ENCODE peak calls at places on chromosomes 2 and 18, in seven cellular contexts. One of them, this sample, is unnamed.
A peak's percentile ranks its signal among the peaks of the same experiment; 100 is the strongest.

GRCh38 chr2:114400890-114401289 is 41.6 kb upstream of the DPP10 start:
- DNase-seq in SK-N-SH: no peak
- DNase-seq in IMR-90: no peak
- DNase-seq in K562: no peak
- DNase-seq in H1: no peak
- DNase-seq in HepG2: no peak
- DNase-seq in A549: no peak
- DNase-seq in this sample: no peak

GRCh38 chr18:37578182-37578678 is 12.6 kb upstream of the CELF4 start:
- DNase-seq in IMR-90: no peak
- DNase-seq in SK-N-SH: no peak
- DNase-seq in K562: no peak
- DNase-seq in A549: no peak
- DNase-seq in HepG2: no peak
- DNase-seq in H1: no peak
- DNase-seq in this sample: no peak

GRCh38 chr18:23740105-23740830 is 51.0 kb downstream of the LAMA3 start:
- DNase-seq in HepG2: no peak
- DNase-seq in K562: no peak
- DNase-seq in A549: no peak
- DNase-seq in IMR-90: no peak
- DNase-seq in SK-N-SH: no peak
- DNase-seq in H1: no peak
- DNase-seq in this sample: no peak

GRCh38 chr2:111946294-111947114 is 48.1 kb downstream of the MERTK start:
- DNase-seq in A549: peak; percentile 22
- DNase-seq in H1: no peak
- DNase-seq in HepG2: peak; percentile 70
- DNase-seq in SK-N-SH: no peak
- DNase-seq in K562: no peak
- DNase-seq in IMR-90: peak; percentile 97
- DNase-seq in this sample: no peak

GRCh38 chr18:40006553-40007073 is 1948.4 kb upstream of the PIK3C3 start:
- DNase-seq in A549: no peak
- DNase-seq in H1: no peak
- DNase-seq in IMR-90: no peak
- DNase-seq in K562: no peak
- DNase-seq in SK-N-SH: no peak
- DNase-seq in HepG2: no peak
- DNase-seq in this sample: no peak

GRCh38 chr2:211035548-211036185 is 479.3 kb downstream of the CPS1 start:
- DNase-seq in A549: no peak
- DNase-seq in K562: no peak
- DNase-seq in HepG2: peak; percentile 47
- DNase-seq in SK-N-SH: no peak
- DNase-seq in IMR-90: peak; percentile 4
- DNase-seq in H1: no peak
- DNase-seq in this sample: no peak

GRCh38 chr2:188787661-188788044 is 186.5 kb upstream of the COL3A1 start:
- DNase-seq in A549: no peak
- DNase-seq in IMR-90: no peak
- DNase-seq in SK-N-SH: no peak
- DNase-seq in H1: no peak
- DNase-seq in K562: no peak
- DNase-seq in HepG2: no peak
- DNase-seq in this sample: no peak

GRCh38 chr2:218892693-218893348 is 12.2 kb downstream of the WNT10A start:
- DNase-seq in A549: peak; percentile 63
- DNase-seq in SK-N-SH: peak; percentile 92
- DNase-seq in H1: peak; percentile 82
- DNase-seq in IMR-90: peak; percentile 45
- DNase-seq in K562: peak; percentile 51
- DNase-seq in HepG2: peak; percentile 32
- DNase-seq in this sample: peak; percentile 80

GRCh38 chr2:76584474-76584873 is 873.8 kb upstream of the GCFC2 start:
- DNase-seq in A549: no peak
- DNase-seq in SK-N-SH: no peak
- DNase-seq in H1: no peak
- DNase-seq in HepG2: no peak
- DNase-seq in K562: no peak
- DNase-seq in IMR-90: no peak
- DNase-seq in this sample: no peak

GRCh38 chr2:78486565-78486964 is 538.9 kb upstream of the REG3G start:
- DNase-seq in A549: no peak
- DNase-seq in K562: no peak
- DNase-seq in H1: no peak
- DNase-seq in IMR-90: no peak
- DNase-seq in HepG2: no peak
- DNase-seq in SK-N-SH: no peak
- DNase-seq in this sample: no peak

GRCh38 chr2:11851881-11852280 is 105.4 kb downstream of the LPIN1 start:
- DNase-seq in HepG2: no peak
- DNase-seq in A549: no peak
- DNase-seq in K562: no peak
- DNase-seq in IMR-90: no peak
- DNase-seq in SK-N-SH: no peak
- DNase-seq in H1: no peak
- DNase-seq in this sample: no peak

GRCh38 chr18:44904768-44905167 is 224.1 kb downstream of the SETBP1 start:
- DNase-seq in A549: no peak
- DNase-seq in K562: no peak
- DNase-seq in HepG2: no peak
- DNase-seq in IMR-90: no peak
- DNase-seq in SK-N-SH: no peak
- DNase-seq in H1: no peak
- DNase-seq in this sample: no peak

GRCh38 chr2:124001681-124002080 is 23.4 kb upstream of the CNTNAP5 start:
- DNase-seq in IMR-90: no peak
- DNase-seq in H1: no peak
- DNase-seq in SK-N-SH: no peak
- DNase-seq in A549: no peak
- DNase-seq in K562: no peak
- DNase-seq in HepG2: no peak
- DNase-seq in this sample: no peak
- TF ChIP-seq RFX5 in IMR-90: no peak
- TF ChIP-seq RFX5 in H1: no peak
- TF ChIP-seq RFX5 in SK-N-SH: no peak
- TF ChIP-seq RFX5 in A549: no peak
- TF ChIP-seq RFX5 in K562: no peak
- TF ChIP-seq RFX5 in HepG2: no peak
- TF ChIP-seq RFX5 in this sample: no peak

GRCh38 chr2:144431384-144431783 is 88.5 kb downstream of the ZEB2 start:
- DNase-seq in IMR-90: no peak
- DNase-seq in SK-N-SH: no peak
- DNase-seq in K562: no peak
- DNase-seq in H1: no peak
- DNase-seq in A549: no peak
- DNase-seq in HepG2: no peak
- DNase-seq in this sample: no peak
- TF ChIP-seq RFX5 in IMR-90: no peak
- TF ChIP-seq RFX5 in SK-N-SH: no peak
- TF ChIP-seq RFX5 in K562: no peak
- TF ChIP-seq RFX5 in H1: no peak
- TF ChIP-seq RFX5 in A549: no peak
- TF ChIP-seq RFX5 in HepG2: no peak
- TF ChIP-seq RFX5 in this sample: no peak

DNA sequence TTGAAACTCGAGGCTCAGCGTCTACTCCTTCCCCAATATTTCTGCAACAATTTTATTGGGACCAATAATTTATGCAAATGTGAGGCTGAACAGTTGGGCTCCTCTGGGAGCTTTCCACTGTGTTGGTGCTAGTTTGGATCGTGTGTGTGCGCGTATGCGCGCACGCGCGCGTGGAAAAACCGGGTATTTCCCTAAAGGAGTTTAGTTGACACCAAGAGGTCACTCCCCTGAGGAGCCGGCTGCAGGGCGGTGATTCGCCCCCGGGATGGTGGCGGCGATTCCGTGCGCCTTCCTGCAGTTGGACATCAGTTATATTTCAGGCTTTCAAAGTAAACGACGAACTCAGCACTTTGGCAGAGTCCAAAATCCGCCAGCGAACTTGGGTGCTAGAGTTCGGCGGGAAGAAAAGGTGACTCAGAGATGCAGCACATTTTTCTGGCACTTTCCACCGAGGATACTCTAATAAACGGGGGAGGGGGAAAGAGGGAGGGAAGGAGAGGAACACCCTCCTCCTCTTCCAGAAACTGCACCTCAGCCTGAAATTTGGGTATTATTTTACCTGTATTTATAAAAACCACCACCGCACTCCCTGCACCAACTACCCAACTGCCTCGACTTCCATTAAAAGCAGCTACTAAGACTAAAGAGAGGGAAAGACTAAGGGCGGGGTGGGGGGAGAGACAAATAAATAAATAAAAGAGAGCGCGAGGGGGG is 186.6 kb upstream of the FANCL start:
- DNase-seq in IMR-90: peak; percentile 15
- DNase-seq in SK-N-SH: peak; percentile 51
- DNase-seq in A549: no peak
- DNase-seq in HepG2: peak; percentile 12
- DNase-seq in H1: peak; percentile 71
- DNase-seq in K562: peak; percentile 10
- DNase-seq in this sample: no peak
- TF ChIP-seq RFX5 in IMR-90: no peak
- TF ChIP-seq RFX5 in SK-N-SH: no peak
- TF ChIP-seq RFX5 in A549: no peak
- TF ChIP-seq RFX5 in HepG2: no peak
- TF ChIP-seq RFX5 in H1: no peak
- TF ChIP-seq RFX5 in K562: no peak
- TF ChIP-seq RFX5 in this sample: no peak

GRCh38 chr18:25594351-25594750 is 242.4 kb upstream of the ZNF521 start:
- DNase-seq in HepG2: no peak
- DNase-seq in IMR-90: peak; percentile 16
- DNase-seq in SK-N-SH: peak; percentile 16
- DNase-seq in H1: no peak
- DNase-seq in K562: no peak
- DNase-seq in A549: no peak
- DNase-seq in this sample: no peak
- TF ChIP-seq RFX5 in HepG2: no peak
- TF ChIP-seq RFX5 in IMR-90: no peak
- TF ChIP-seq RFX5 in SK-N-SH: no peak
- TF ChIP-seq RFX5 in H1: no peak
- TF ChIP-seq RFX5 in K562: no peak
- TF ChIP-seq RFX5 in A549: no peak
- TF ChIP-seq RFX5 in this sample: no peak

GRCh38 chr18:56309104-56309503 is 329.3 kb downstream of the TXNL1 start:
- DNase-seq in H1: no peak
- DNase-seq in HepG2: no peak
- DNase-seq in SK-N-SH: no peak
- DNase-seq in IMR-90: peak; percentile 35
- DNase-seq in K562: no peak
- DNase-seq in A549: no peak
- DNase-seq in this sample: no peak
- TF ChIP-seq RFX5 in H1: no peak
- TF ChIP-seq RFX5 in HepG2: no peak
- TF ChIP-seq RFX5 in SK-N-SH: no peak
- TF ChIP-seq RFX5 in IMR-90: no peak
- TF ChIP-seq RFX5 in K562: no peak
- TF ChIP-seq RFX5 in A549: no peak
- TF ChIP-seq RFX5 in this sample: no peak

This sample was measured in GM12878.